ENCODE peak calls at places on chromosome 3, in eight cellular contexts. K is NCI-H748 treated with DMSO at 0.1 percent for 48 hours; W is M059J; I is effector CD4-positive, alpha-beta T cell; R is left ventricle myocardium inferior; X is stimulated activated CD4-positive, alpha-beta T cell treated with anti-CD3 and anti-CD28 coated beads, Interleukin-4, amount 100 ng/mL, for 1 hour; L is D341Med; G is T-helper 22 cell. J is an unnamed sample.

GRCh38 chr3:117439812-117440211 is 730.2 kb downstream of the TUSC7 start:
- DNase-seq in K (peak), W (no peak), I (no peak), R (no peak), X (no peak), L (peak), G (no peak), J (no peak)

GRCh38 chr3:132641837-132642538 is 17.6 kb downstream of the ACAD11 start:
- DNase-seq in K (peak), W (peak), I (no peak), R (no peak), X (no peak), L (peak), G (no peak), J (no peak)

GRCh38 chr3:4474683-4475490 is 7.8 kb upstream of the SUMF1 start:
- DNase-seq in K (no peak), W (peak), I (no peak), R (peak), X (no peak), L (no peak), G (no peak), J (peak)

GRCh38 chr3:177944228-177944661 is 592.0 kb upstream of the KCNMB2 start:
- DNase-seq in K (no peak), W (peak), I (no peak), R (no peak), X (no peak), L (no peak), G (no peak), J (no peak)

GRCh38 chr3:46463120-46463867 is 1.4 kb downstream of the LTF start:
- DNase-seq in K (no peak), W (no peak), I (no peak), R (peak), X (no peak), L (no peak), G (no peak), J (no peak)

GRCh38 chr3:141275973-141276372 is 44.3 kb downstream of the PXYLP1 start:
- DNase-seq in K (peak), W (peak), I (no peak), R (no peak), X (no peak), L (no peak), G (no peak), J (no peak)

GRCh38 chr3:36944641-36945270 is at the start of gene TRANK1:
- DNase-seq in K (peak), W (no peak), I (peak), R (peak), X (peak), L (no peak), G (peak), J (peak)

GRCh38 chr3:197599089-197599765 is 43.5 kb upstream of the BDH1 start:
- DNase-seq in K (no peak), W (peak), I (peak), R (peak), X (peak), L (peak), G (peak), J (peak)

GRCh38 chr3:195913382-195913781 is 5.0 kb upstream of the TNK2 start:
- DNase-seq in K (no peak), W (no peak), I (no peak), R (no peak), X (no peak), L (no peak), G (no peak), J (no peak)

GRCh38 chr3:178968996-178969700 is 102.5 kb downstream of the ZMAT3 start:
- DNase-seq in K (no peak), W (no peak), I (no peak), R (no peak), X (no peak), L (no peak), G (no peak), J (no peak)

GRCh38 chr3:73029321-73029796 is 32.1 kb upstream of the EBLN2 start:
- DNase-seq in K (no peak), W (peak), I (no peak), R (no peak), X (no peak), L (no peak), G (no peak), J (no peak)

J was measured in activated naive CD4-positive, alpha-beta T cell treated with Interleukin-2 at 50 U/mL for 16 hours.